ENCODE peak calls at places on chromosome 18, in eight cellular contexts. Y is neuronal stem cell; D is erythroblast; A is fibroblast of the aortic adventitia; O is HS-5; P is NCI-H1105 treated with DMSO at 0.1 percent for 48 hours; V is AG09319; N is activated CD8-positive, alpha-beta memory T cell treated with anti-CD3 and anti-CD28 coated beads for 1 hour. X is an unnamed sample.

GRCh38 chr18:5546660-5547059 is 2.9 kb upstream of the EPB41L3 start:
- DNase-seq in A (peak; percentile 69), N (no peak), Y (peak; percentile 42), D (no peak), V (peak; percentile 56), P (peak; percentile 18), O (no peak), X (peak; percentile 92)

GRCh38 chr18:14945984-14946383 is 198.0 kb downstream of the ANKRD30B start:
- DNase-seq in A (no peak), O (no peak), D (no peak), V (no peak), P (no peak), Y (no peak), N (no peak), X (no peak)

GRCh38 chr18:38790303-38790702 is 1224.7 kb upstream of the CELF4 start:
- DNase-seq in D (peak; percentile 6), N (no peak), P (no peak), O (no peak), A (no peak), V (no peak), Y (no peak), X (no peak)

GRCh38 chr18:32530947-32531651 is 60.4 kb upstream of the GAREM1 start:
- DNase-seq in Y (no peak), O (no peak), N (no peak), V (no peak), A (peak; percentile 71), P (peak; percentile 91), D (no peak), X (peak; percentile 69)

GRCh38 chr18:22168360-22168921 is 948 bp upstream of the GATA6 start:
- DNase-seq in N (no peak), Y (no peak), D (peak; percentile 39), V (no peak), O (no peak), A (peak; percentile 52), P (peak; percentile 60), X (no peak)

GRCh38 chr18:63980027-63980426 is 10.1 kb downstream of the SERPINB8 start:
- DNase-seq in O (no peak), N (no peak), D (no peak), V (no peak), Y (no peak), P (no peak), A (no peak), X (no peak)

GRCh38 chr18:75200071-75200470 is 8.9 kb downstream of the PTGR3 start:
- DNase-seq in D (no peak), A (no peak), P (no peak), Y (no peak), O (no peak), V (no peak), N (no peak), X (no peak)

GRCh38 chr18:21265971-21266673 is 24.1 kb downstream of the GREB1L start:
- DNase-seq in Y (no peak), N (no peak), O (no peak), V (no peak), D (no peak), A (no peak), P (no peak), X (no peak)

GRCh38 chr18:55582325-55582724 is 5.7 kb downstream of the TCF4 start:
- DNase-seq in Y (peak; percentile 52), P (peak; percentile 60), A (no peak), N (no peak), D (no peak), V (no peak), O (no peak), X (peak; percentile 10)

GRCh38 chr18:907171-907879 is 2.7 kb downstream of the ADCYAP1 start:
- DNase-seq in O (no peak), P (peak; percentile 17), V (no peak), Y (no peak), D (no peak), A (no peak), N (no peak), X (no peak)

GRCh38 chr18:9987355-9987754 is 73.5 kb downstream of the VAPA start:
- DNase-seq in V (no peak), O (no peak), Y (no peak), D (no peak), A (peak; percentile 29), P (no peak), N (no peak), X (no peak)